ENCODE peak calls at places on chromosomes 2 and 18, in eight cellular contexts. One of them, this sample, is unnamed.

GRCh38 chr2:27730249-27730648 is 41.3 kb upstream of the MRPL33 start:
- DNase-seq in central memory CD4-positive, alpha-beta T cell: no peak
- DNase-seq in SK-N-DZ: no peak
- DNase-seq in NCI-H524: no peak
- DNase-seq in left kidney: no peak
- DNase-seq in cardiac fibroblast: no peak
- DNase-seq in sciatic nerve: no peak
- DNase-seq in left lobe of liver: no peak
- DNase-seq in this sample: no peak

GRCh38 chr2:123958011-123958410 is 67.1 kb upstream of the CNTNAP5 start:
- DNase-seq in central memory CD4-positive, alpha-beta T cell: no peak
- DNase-seq in SK-N-DZ: no peak
- DNase-seq in NCI-H524: no peak
- DNase-seq in left kidney: no peak
- DNase-seq in cardiac fibroblast: peak
- DNase-seq in sciatic nerve: no peak
- DNase-seq in left lobe of liver: no peak
- DNase-seq in this sample: no peak

GRCh38 chr2:232893834-232894233 is 23.8 kb downstream of the SNORC start:
- DNase-seq in central memory CD4-positive, alpha-beta T cell: no peak
- DNase-seq in SK-N-DZ: no peak
- DNase-seq in NCI-H524: no peak
- DNase-seq in left kidney: no peak
- DNase-seq in cardiac fibroblast: no peak
- DNase-seq in sciatic nerve: no peak
- DNase-seq in left lobe of liver: no peak
- DNase-seq in this sample: no peak

GRCh38 chr2:54478899-54479298 is 22.8 kb downstream of the SPTBN1 start:
- DNase-seq in central memory CD4-positive, alpha-beta T cell: no peak
- DNase-seq in SK-N-DZ: no peak
- DNase-seq in NCI-H524: no peak
- DNase-seq in left kidney: no peak
- DNase-seq in cardiac fibroblast: no peak
- DNase-seq in sciatic nerve: no peak
- DNase-seq in left lobe of liver: no peak
- DNase-seq in this sample: no peak

GRCh38 chr2:128440666-128441340 is 122.1 kb upstream of the HS6ST1 start:
- DNase-seq in central memory CD4-positive, alpha-beta T cell: no peak
- DNase-seq in SK-N-DZ: no peak
- DNase-seq in NCI-H524: no peak
- DNase-seq in left kidney: no peak
- DNase-seq in cardiac fibroblast: no peak
- DNase-seq in sciatic nerve: peak
- DNase-seq in left lobe of liver: peak
- DNase-seq in this sample: no peak

GRCh38 chr2:86704482-86704971 is 15.6 kb upstream of the RMND5A start:
- DNase-seq in central memory CD4-positive, alpha-beta T cell: no peak
- DNase-seq in SK-N-DZ: no peak
- DNase-seq in NCI-H524: no peak
- DNase-seq in left kidney: peak
- DNase-seq in cardiac fibroblast: peak
- DNase-seq in sciatic nerve: no peak
- DNase-seq in left lobe of liver: no peak
- DNase-seq in this sample: peak

GRCh38 chr2:38129987-38130386 is 54.0 kb upstream of the CYP1B1 start:
- DNase-seq in central memory CD4-positive, alpha-beta T cell: no peak
- DNase-seq in SK-N-DZ: no peak
- DNase-seq in NCI-H524: no peak
- DNase-seq in left kidney: no peak
- DNase-seq in cardiac fibroblast: peak
- DNase-seq in sciatic nerve: no peak
- DNase-seq in left lobe of liver: no peak
- DNase-seq in this sample: no peak

GRCh38 chr18:12744103-12744502 is 41.3 kb downstream of the PSMG2 start:
- DNase-seq in central memory CD4-positive, alpha-beta T cell: peak
- DNase-seq in SK-N-DZ: peak
- DNase-seq in NCI-H524: peak
- DNase-seq in left kidney: peak
- DNase-seq in cardiac fibroblast: peak
- DNase-seq in sciatic nerve: no peak
- DNase-seq in left lobe of liver: no peak
- DNase-seq in this sample: peak

GRCh38 chr2:181643158-181643557 is 13.7 kb downstream of the CERKL start:
- DNase-seq in central memory CD4-positive, alpha-beta T cell: no peak
- DNase-seq in SK-N-DZ: no peak
- DNase-seq in NCI-H524: peak
- DNase-seq in left kidney: no peak
- DNase-seq in cardiac fibroblast: no peak
- DNase-seq in sciatic nerve: no peak
- DNase-seq in left lobe of liver: no peak
- DNase-seq in this sample: no peak

GRCh38 chr18:34772887-34773286 is 62.8 kb downstream of the DTNA start:
- DNase-seq in central memory CD4-positive, alpha-beta T cell: no peak
- DNase-seq in SK-N-DZ: no peak
- DNase-seq in NCI-H524: no peak
- DNase-seq in left kidney: no peak
- DNase-seq in cardiac fibroblast: peak
- DNase-seq in sciatic nerve: no peak
- DNase-seq in left lobe of liver: no peak
- DNase-seq in this sample: no peak

This sample was measured in HT-29.